ENCODE peak calls at places on chromosomes 13 and 19, in eight cellular contexts. One of them, this sample, is unnamed.

GRCh38 chr13:19069684-19070397 is 111.8 kb downstream of the TUBA3C start:
- DNase-seq in AG04450: no peak
- DNase-seq in BE2C: no peak
- DNase-seq in foreskin keratinocyte: no peak
- DNase-seq in activated CD8-positive, alpha-beta T cell treated with anti-CD3 and anti-CD28 coated beads for 36 hours: no peak
- DNase-seq in BJ: no peak
- DNase-seq in ovary: no peak
- DNase-seq in tibial nerve: no peak
- DNase-seq in this sample: no peak

GRCh38 chr13:21684576-21684975 is 13.7 kb downstream of the FGF9 start:
- DNase-seq in AG04450: no peak
- DNase-seq in BE2C: no peak
- DNase-seq in foreskin keratinocyte: no peak
- DNase-seq in activated CD8-positive, alpha-beta T cell treated with anti-CD3 and anti-CD28 coated beads for 36 hours: no peak
- DNase-seq in BJ: no peak
- DNase-seq in ovary: no peak
- DNase-seq in tibial nerve: no peak
- DNase-seq in this sample: no peak

GRCh38 chr19:18999016-18999758 is 34.1 kb downstream of the SUGP2 start:
- DNase-seq in AG04450: peak; percentile 21
- DNase-seq in BE2C: no peak
- DNase-seq in foreskin keratinocyte: no peak
- DNase-seq in activated CD8-positive, alpha-beta T cell treated with anti-CD3 and anti-CD28 coated beads for 36 hours: no peak
- DNase-seq in BJ: no peak
- DNase-seq in ovary: no peak
- DNase-seq in tibial nerve: no peak
- DNase-seq in this sample: no peak

GRCh38 chr19:18865973-18866799 is 29.8 kb downstream of the CERS1 start:
- DNase-seq in AG04450: no peak
- DNase-seq in BE2C: peak; percentile 80
- DNase-seq in foreskin keratinocyte: no peak
- DNase-seq in activated CD8-positive, alpha-beta T cell treated with anti-CD3 and anti-CD28 coated beads for 36 hours: peak; percentile 74
- DNase-seq in BJ: no peak
- DNase-seq in ovary: peak; percentile 78
- DNase-seq in tibial nerve: peak; percentile 36
- DNase-seq in this sample: no peak

GRCh38 chr13:114177245-114178010 is 1.6 kb upstream of the CFAP97D2 start:
- DNase-seq in AG04450: no peak
- DNase-seq in BE2C: no peak
- DNase-seq in foreskin keratinocyte: no peak
- DNase-seq in activated CD8-positive, alpha-beta T cell treated with anti-CD3 and anti-CD28 coated beads for 36 hours: no peak
- DNase-seq in BJ: no peak
- DNase-seq in ovary: no peak
- DNase-seq in tibial nerve: no peak
- DNase-seq in this sample: no peak

GRCh38 chr13:100977841-100978240 is 303.2 kb upstream of the TMTC4 start:
- DNase-seq in AG04450: no peak
- DNase-seq in BE2C: no peak
- DNase-seq in foreskin keratinocyte: no peak
- DNase-seq in activated CD8-positive, alpha-beta T cell treated with anti-CD3 and anti-CD28 coated beads for 36 hours: no peak
- DNase-seq in BJ: no peak
- DNase-seq in ovary: no peak
- DNase-seq in tibial nerve: no peak
- DNase-seq in this sample: no peak

GRCh38 chr13:43915451-43915850 is 35.7 kb downstream of the LACC1 start:
- DNase-seq in AG04450: no peak
- DNase-seq in BE2C: no peak
- DNase-seq in foreskin keratinocyte: no peak
- DNase-seq in activated CD8-positive, alpha-beta T cell treated with anti-CD3 and anti-CD28 coated beads for 36 hours: no peak
- DNase-seq in BJ: no peak
- DNase-seq in ovary: no peak
- DNase-seq in tibial nerve: no peak
- DNase-seq in this sample: no peak

GRCh38 chr13:43129511-43130130 is 106.2 kb downstream of the DNAJC15 start:
- DNase-seq in AG04450: no peak
- DNase-seq in BE2C: peak; percentile 50
- DNase-seq in foreskin keratinocyte: no peak
- DNase-seq in activated CD8-positive, alpha-beta T cell treated with anti-CD3 and anti-CD28 coated beads for 36 hours: no peak
- DNase-seq in BJ: no peak
- DNase-seq in ovary: no peak
- DNase-seq in tibial nerve: no peak
- DNase-seq in this sample: no peak

GRCh38 chr19:38441660-38442348 is 8.3 kb downstream of the RYR1 start:
- DNase-seq in AG04450: no peak
- DNase-seq in BE2C: no peak
- DNase-seq in foreskin keratinocyte: no peak
- DNase-seq in activated CD8-positive, alpha-beta T cell treated with anti-CD3 and anti-CD28 coated beads for 36 hours: peak; percentile 43
- DNase-seq in BJ: no peak
- DNase-seq in ovary: no peak
- DNase-seq in tibial nerve: no peak
- DNase-seq in this sample: no peak

GRCh38 chr19:10611907-10612306 is 13.4 kb upstream of the SLC44A2 start:
- DNase-seq in AG04450: no peak
- DNase-seq in BE2C: no peak
- DNase-seq in foreskin keratinocyte: no peak
- DNase-seq in activated CD8-positive, alpha-beta T cell treated with anti-CD3 and anti-CD28 coated beads for 36 hours: no peak
- DNase-seq in BJ: no peak
- DNase-seq in ovary: no peak
- DNase-seq in tibial nerve: no peak
- DNase-seq in this sample: no peak

GRCh38 chr13:45269204-45269603 is 68.4 kb upstream of the KCTD4 start:
- DNase-seq in AG04450: no peak
- DNase-seq in BE2C: no peak
- DNase-seq in foreskin keratinocyte: no peak
- DNase-seq in activated CD8-positive, alpha-beta T cell treated with anti-CD3 and anti-CD28 coated beads for 36 hours: no peak
- DNase-seq in BJ: no peak
- DNase-seq in ovary: no peak
- DNase-seq in tibial nerve: no peak
- DNase-seq in this sample: no peak

GRCh38 chr13:33519561-33520479 is 234.3 kb upstream of the STARD13 start:
- DNase-seq in AG04450: peak; percentile 78
- DNase-seq in BE2C: no peak
- DNase-seq in foreskin keratinocyte: no peak
- DNase-seq in activated CD8-positive, alpha-beta T cell treated with anti-CD3 and anti-CD28 coated beads for 36 hours: no peak
- DNase-seq in BJ: peak; percentile 87
- DNase-seq in ovary: no peak
- DNase-seq in tibial nerve: no peak
- DNase-seq in this sample: no peak

GRCh38 chr13:51534075-51534817 is 50.0 kb upstream of the WDFY2 start:
- DNase-seq in AG04450: no peak
- DNase-seq in BE2C: no peak
- DNase-seq in foreskin keratinocyte: peak; percentile 40
- DNase-seq in activated CD8-positive, alpha-beta T cell treated with anti-CD3 and anti-CD28 coated beads for 36 hours: peak; percentile 60
- DNase-seq in BJ: no peak
- DNase-seq in ovary: no peak
- DNase-seq in tibial nerve: no peak
- DNase-seq in this sample: no peak

GRCh38 chr19:50922316-50922853 is 11.2 kb upstream of the KLK4 start:
- DNase-seq in AG04450: peak; percentile 43
- DNase-seq in BE2C: peak; percentile 86
- DNase-seq in foreskin keratinocyte: peak; percentile 59
- DNase-seq in activated CD8-positive, alpha-beta T cell treated with anti-CD3 and anti-CD28 coated beads for 36 hours: peak; percentile 84
- DNase-seq in BJ: no peak
- DNase-seq in ovary: peak; percentile 64
- DNase-seq in tibial nerve: peak; percentile 23
- DNase-seq in this sample: peak; percentile 80

GRCh38 chr19:4988770-4989251 is 19.9 kb downstream of the KDM4B start:
- DNase-seq in AG04450: peak; percentile 32
- DNase-seq in BE2C: peak; percentile 48
- DNase-seq in foreskin keratinocyte: no peak
- DNase-seq in activated CD8-positive, alpha-beta T cell treated with anti-CD3 and anti-CD28 coated beads for 36 hours: no peak
- DNase-seq in BJ: peak; percentile 53
- DNase-seq in ovary: peak; percentile 74
- DNase-seq in tibial nerve: no peak
- DNase-seq in this sample: peak; percentile 90

GRCh38 chr13:44686478-44687071 is 110.4 kb upstream of the TSC22D1 start:
- DNase-seq in AG04450: no peak
- DNase-seq in BE2C: no peak
- DNase-seq in foreskin keratinocyte: no peak
- DNase-seq in activated CD8-positive, alpha-beta T cell treated with anti-CD3 and anti-CD28 coated beads for 36 hours: peak; percentile 21
- DNase-seq in BJ: no peak
- DNase-seq in ovary: no peak
- DNase-seq in tibial nerve: no peak
- DNase-seq in this sample: no peak

GRCh38 chr19:56076413-56076998 is 44.6 kb downstream of the ZNF787 start:
- DNase-seq in AG04450: peak; percentile 15
- DNase-seq in BE2C: peak; percentile 69
- DNase-seq in foreskin keratinocyte: no peak
- DNase-seq in activated CD8-positive, alpha-beta T cell treated with anti-CD3 and anti-CD28 coated beads for 36 hours: peak; percentile 60
- DNase-seq in BJ: no peak
- DNase-seq in ovary: peak; percentile 65
- DNase-seq in tibial nerve: no peak
- DNase-seq in this sample: no peak

GRCh38 chr13:31015207-31015606 is 82.8 kb downstream of the TEX26 start:
- DNase-seq in AG04450: no peak
- DNase-seq in BE2C: no peak
- DNase-seq in foreskin keratinocyte: no peak
- DNase-seq in activated CD8-positive, alpha-beta T cell treated with anti-CD3 and anti-CD28 coated beads for 36 hours: no peak
- DNase-seq in BJ: no peak
- DNase-seq in ovary: no peak
- DNase-seq in tibial nerve: no peak
- DNase-seq in this sample: no peak

GRCh38 chr13:24654741-24655140 is 25.5 kb upstream of the ATP12A start:
- DNase-seq in AG04450: no peak
- DNase-seq in BE2C: no peak
- DNase-seq in foreskin keratinocyte: no peak
- DNase-seq in activated CD8-positive, alpha-beta T cell treated with anti-CD3 and anti-CD28 coated beads for 36 hours: no peak
- DNase-seq in BJ: no peak
- DNase-seq in ovary: no peak
- DNase-seq in tibial nerve: no peak
- DNase-seq in this sample: no peak

GRCh38 chr13:113989585-113990300 is 15.9 kb upstream of the C13orf46 start:
- DNase-seq in AG04450: no peak
- DNase-seq in BE2C: no peak
- DNase-seq in foreskin keratinocyte: no peak
- DNase-seq in activated CD8-positive, alpha-beta T cell treated with anti-CD3 and anti-CD28 coated beads for 36 hours: no peak
- DNase-seq in BJ: no peak
- DNase-seq in ovary: peak; percentile 9
- DNase-seq in tibial nerve: no peak
- DNase-seq in this sample: peak; percentile 54

GRCh38 chr13:97030705-97031452 is 36.6 kb upstream of the OXGR1 start:
- DNase-seq in AG04450: peak; percentile 4
- DNase-seq in BE2C: peak; percentile 30
- DNase-seq in foreskin keratinocyte: peak; percentile 27
- DNase-seq in activated CD8-positive, alpha-beta T cell treated with anti-CD3 and anti-CD28 coated beads for 36 hours: no peak
- DNase-seq in BJ: no peak
- DNase-seq in ovary: no peak
- DNase-seq in tibial nerve: no peak
- DNase-seq in this sample: no peak
- TF ChIP-seq CTCF in AG04450: peak; percentile 11
- TF ChIP-seq CTCF in BE2C: peak; percentile 71
- TF ChIP-seq CTCF in foreskin keratinocyte: peak; percentile 59
- TF ChIP-seq CTCF in activated CD8-positive, alpha-beta T cell treated with anti-CD3 and anti-CD28 coated beads for 36 hours: no peak
- TF ChIP-seq CTCF in BJ: peak; percentile 36
- TF ChIP-seq CTCF in ovary: no peak
- TF ChIP-seq CTCF in tibial nerve: peak; percentile 16
- TF ChIP-seq CTCF in this sample: peak; percentile 11

GRCh38 chr13:37919329-37919880 is 49.8 kb upstream of the TRPC4 start:
- DNase-seq in AG04450: no peak
- DNase-seq in BE2C: no peak
- DNase-seq in foreskin keratinocyte: no peak
- DNase-seq in activated CD8-positive, alpha-beta T cell treated with anti-CD3 and anti-CD28 coated beads for 36 hours: no peak
- DNase-seq in BJ: no peak
- DNase-seq in ovary: no peak
- DNase-seq in tibial nerve: no peak
- DNase-seq in this sample: no peak

GRCh38 chr13:37914781-37915391 is 45.3 kb upstream of the TRPC4 start:
- DNase-seq in AG04450: no peak
- DNase-seq in BE2C: no peak
- DNase-seq in foreskin keratinocyte: peak; percentile 87
- DNase-seq in activated CD8-positive, alpha-beta T cell treated with anti-CD3 and anti-CD28 coated beads for 36 hours: no peak
- DNase-seq in BJ: no peak
- DNase-seq in ovary: no peak
- DNase-seq in tibial nerve: no peak
- DNase-seq in this sample: no peak

GRCh38 chr13:37923236-37923635 is 53.7 kb upstream of the TRPC4 start:
- DNase-seq in AG04450: no peak
- DNase-seq in BE2C: no peak
- DNase-seq in foreskin keratinocyte: no peak
- DNase-seq in activated CD8-positive, alpha-beta T cell treated with anti-CD3 and anti-CD28 coated beads for 36 hours: no peak
- DNase-seq in BJ: no peak
- DNase-seq in ovary: no peak
- DNase-seq in tibial nerve: no peak
- DNase-seq in this sample: no peak

GRCh38 chr13:37918116-37919100 is 48.8 kb upstream of the TRPC4 start:
- DNase-seq in AG04450: no peak
- DNase-seq in BE2C: no peak
- DNase-seq in foreskin keratinocyte: peak; percentile 20
- DNase-seq in activated CD8-positive, alpha-beta T cell treated with anti-CD3 and anti-CD28 coated beads for 36 hours: no peak
- DNase-seq in BJ: no peak
- DNase-seq in ovary: no peak
- DNase-seq in tibial nerve: no peak
- DNase-seq in this sample: no peak
- TF ChIP-seq CTCF in AG04450: no peak
- TF ChIP-seq CTCF in BE2C: no peak
- TF ChIP-seq CTCF in foreskin keratinocyte: peak; percentile 13
- TF ChIP-seq CTCF in activated CD8-positive, alpha-beta T cell treated with anti-CD3 and anti-CD28 coated beads for 36 hours: no peak
- TF ChIP-seq CTCF in BJ: no peak
- TF ChIP-seq CTCF in ovary: no peak
- TF ChIP-seq CTCF in tibial nerve: no peak
- TF ChIP-seq CTCF in this sample: no peak

GRCh38 chr19:52248256-52248655 is 21.1 kb upstream of the ZNF766 start:
- DNase-seq in AG04450: no peak
- DNase-seq in BE2C: peak; percentile 51
- DNase-seq in foreskin keratinocyte: peak; percentile 35
- DNase-seq in activated CD8-positive, alpha-beta T cell treated with anti-CD3 and anti-CD28 coated beads for 36 hours: peak; percentile 85
- DNase-seq in BJ: no peak
- DNase-seq in ovary: peak; percentile 66
- DNase-seq in tibial nerve: peak; percentile 44
- DNase-seq in this sample: no peak
- TF ChIP-seq CTCF in AG04450: peak; percentile 45
- TF ChIP-seq CTCF in BE2C: peak; percentile 54
- TF ChIP-seq CTCF in foreskin keratinocyte: peak; percentile 57
- TF ChIP-seq CTCF in activated CD8-positive, alpha-beta T cell treated with anti-CD3 and anti-CD28 coated beads for 36 hours: peak; percentile 70
- TF ChIP-seq CTCF in BJ: peak; percentile 51
- TF ChIP-seq CTCF in ovary: no peak
- TF ChIP-seq CTCF in tibial nerve: peak; percentile 41
- TF ChIP-seq CTCF in this sample: peak; percentile 19

GRCh38 chr19:29591670-29592069 is 14.4 kb upstream of the POP4 start:
- DNase-seq in AG04450: no peak
- DNase-seq in BE2C: no peak
- DNase-seq in foreskin keratinocyte: no peak
- DNase-seq in activated CD8-positive, alpha-beta T cell treated with anti-CD3 and anti-CD28 coated beads for 36 hours: no peak
- DNase-seq in BJ: no peak
- DNase-seq in ovary: no peak
- DNase-seq in tibial nerve: no peak
- DNase-seq in this sample: no peak

GRCh38 chr19:29587518-29587986 is 18.5 kb upstream of the POP4 start:
- DNase-seq in AG04450: no peak
- DNase-seq in BE2C: no peak
- DNase-seq in foreskin keratinocyte: peak; percentile 52
- DNase-seq in activated CD8-positive, alpha-beta T cell treated with anti-CD3 and anti-CD28 coated beads for 36 hours: peak; percentile 85
- DNase-seq in BJ: peak; percentile 10
- DNase-seq in ovary: no peak
- DNase-seq in tibial nerve: no peak
- DNase-seq in this sample: no peak

GRCh38 chr19:29587059-29587458 is 19.0 kb upstream of the POP4 start:
- DNase-seq in AG04450: no peak
- DNase-seq in BE2C: no peak
- DNase-seq in foreskin keratinocyte: no peak
- DNase-seq in activated CD8-positive, alpha-beta T cell treated with anti-CD3 and anti-CD28 coated beads for 36 hours: no peak
- DNase-seq in BJ: no peak
- DNase-seq in ovary: no peak
- DNase-seq in tibial nerve: no peak
- DNase-seq in this sample: no peak

GRCh38 chr19:29588095-29588494 is 18.0 kb upstream of the POP4 start:
- DNase-seq in AG04450: no peak
- DNase-seq in BE2C: no peak
- DNase-seq in foreskin keratinocyte: no peak
- DNase-seq in activated CD8-positive, alpha-beta T cell treated with anti-CD3 and anti-CD28 coated beads for 36 hours: no peak
- DNase-seq in BJ: no peak
- DNase-seq in ovary: no peak
- DNase-seq in tibial nerve: no peak
- DNase-seq in this sample: no peak

GRCh38 chr19:29590278-29590677 is 15.8 kb upstream of the POP4 start:
- DNase-seq in AG04450: no peak
- DNase-seq in BE2C: no peak
- DNase-seq in foreskin keratinocyte: no peak
- DNase-seq in activated CD8-positive, alpha-beta T cell treated with anti-CD3 and anti-CD28 coated beads for 36 hours: no peak
- DNase-seq in BJ: no peak
- DNase-seq in ovary: no peak
- DNase-seq in tibial nerve: no peak
- DNase-seq in this sample: no peak
- TF ChIP-seq CTCF in AG04450: no peak
- TF ChIP-seq CTCF in BE2C: no peak
- TF ChIP-seq CTCF in foreskin keratinocyte: no peak
- TF ChIP-seq CTCF in activated CD8-positive, alpha-beta T cell treated with anti-CD3 and anti-CD28 coated beads for 36 hours: no peak
- TF ChIP-seq CTCF in BJ: no peak
- TF ChIP-seq CTCF in ovary: no peak
- TF ChIP-seq CTCF in tibial nerve: no peak
- TF ChIP-seq CTCF in this sample: no peak